ENCODE peak calls at places on chromosomes 5 and 9, in eight cellular contexts. One of them, this sample, is unnamed.

GRCh38 chr9:22682536-22683392 is 236.1 kb downstream of the DMRTA1 start:
- DNase-seq in AG08395: peak
- DNase-seq in mucosa of gallbladder: no peak
- DNase-seq in T-cell: no peak
- DNase-seq in stimulated activated CD4-positive, alpha-beta T cell treated with anti-CD3 and anti-CD28 coated beads, Interleukin-2, amount 100 ng/mL, for 48 hours: no peak
- DNase-seq in lower lobe of right lung: no peak
- DNase-seq in epithelial cell of proximal tubule: peak
- DNase-seq in EH: peak
- DNase-seq in this sample: no peak

GRCh38 chr5:172074896-172075295 is 68.5 kb upstream of the FBXW11 start:
- DNase-seq in AG08395: no peak
- DNase-seq in mucosa of gallbladder: no peak
- DNase-seq in T-cell: no peak
- DNase-seq in stimulated activated CD4-positive, alpha-beta T cell treated with anti-CD3 and anti-CD28 coated beads, Interleukin-2, amount 100 ng/mL, for 48 hours: no peak
- DNase-seq in lower lobe of right lung: no peak
- DNase-seq in epithelial cell of proximal tubule: no peak
- DNase-seq in EH: peak
- DNase-seq in this sample: no peak

GRCh38 chr5:39024005-39024404 is 50.2 kb downstream of the RICTOR start:
- DNase-seq in AG08395: no peak
- DNase-seq in mucosa of gallbladder: no peak
- DNase-seq in T-cell: no peak
- DNase-seq in stimulated activated CD4-positive, alpha-beta T cell treated with anti-CD3 and anti-CD28 coated beads, Interleukin-2, amount 100 ng/mL, for 48 hours: no peak
- DNase-seq in lower lobe of right lung: no peak
- DNase-seq in epithelial cell of proximal tubule: no peak
- DNase-seq in EH: no peak
- DNase-seq in this sample: no peak

GRCh38 chr5:174491761-174492350 is 232.5 kb upstream of the MSX2 start:
- DNase-seq in AG08395: no peak
- DNase-seq in mucosa of gallbladder: no peak
- DNase-seq in T-cell: no peak
- DNase-seq in stimulated activated CD4-positive, alpha-beta T cell treated with anti-CD3 and anti-CD28 coated beads, Interleukin-2, amount 100 ng/mL, for 48 hours: no peak
- DNase-seq in lower lobe of right lung: no peak
- DNase-seq in epithelial cell of proximal tubule: no peak
- DNase-seq in EH: no peak
- DNase-seq in this sample: no peak

GRCh38 chr5:39266442-39266841 is 47.1 kb upstream of the FYB1 start:
- DNase-seq in AG08395: peak
- DNase-seq in mucosa of gallbladder: no peak
- DNase-seq in T-cell: no peak
- DNase-seq in stimulated activated CD4-positive, alpha-beta T cell treated with anti-CD3 and anti-CD28 coated beads, Interleukin-2, amount 100 ng/mL, for 48 hours: no peak
- DNase-seq in lower lobe of right lung: no peak
- DNase-seq in epithelial cell of proximal tubule: no peak
- DNase-seq in EH: peak
- DNase-seq in this sample: no peak

GRCh38 chr5:107378218-107378899 is 292.4 kb downstream of the EFNA5 start:
- DNase-seq in AG08395: no peak
- DNase-seq in mucosa of gallbladder: no peak
- DNase-seq in T-cell: no peak
- DNase-seq in stimulated activated CD4-positive, alpha-beta T cell treated with anti-CD3 and anti-CD28 coated beads, Interleukin-2, amount 100 ng/mL, for 48 hours: no peak
- DNase-seq in lower lobe of right lung: no peak
- DNase-seq in epithelial cell of proximal tubule: no peak
- DNase-seq in EH: peak
- DNase-seq in this sample: no peak

GRCh38 chr5:78905084-78905938 is 79.8 kb downstream of the ARSB start:
- DNase-seq in AG08395: no peak
- DNase-seq in mucosa of gallbladder: no peak
- DNase-seq in T-cell: no peak
- DNase-seq in stimulated activated CD4-positive, alpha-beta T cell treated with anti-CD3 and anti-CD28 coated beads, Interleukin-2, amount 100 ng/mL, for 48 hours: no peak
- DNase-seq in lower lobe of right lung: no peak
- DNase-seq in epithelial cell of proximal tubule: no peak
- DNase-seq in EH: peak
- DNase-seq in this sample: peak

GRCh38 chr9:33913541-33913940 is 96.6 kb downstream of the UBE2R2 start:
- DNase-seq in AG08395: no peak
- DNase-seq in mucosa of gallbladder: no peak
- DNase-seq in T-cell: no peak
- DNase-seq in stimulated activated CD4-positive, alpha-beta T cell treated with anti-CD3 and anti-CD28 coated beads, Interleukin-2, amount 100 ng/mL, for 48 hours: no peak
- DNase-seq in lower lobe of right lung: no peak
- DNase-seq in epithelial cell of proximal tubule: no peak
- DNase-seq in EH: no peak
- DNase-seq in this sample: no peak

GRCh38 chr9:136961279-136962065 is 9.4 kb downstream of the LCN12 start:
- DNase-seq in AG08395: no peak
- DNase-seq in mucosa of gallbladder: no peak
- DNase-seq in T-cell: no peak
- DNase-seq in stimulated activated CD4-positive, alpha-beta T cell treated with anti-CD3 and anti-CD28 coated beads, Interleukin-2, amount 100 ng/mL, for 48 hours: no peak
- DNase-seq in lower lobe of right lung: no peak
- DNase-seq in epithelial cell of proximal tubule: no peak
- DNase-seq in EH: no peak
- DNase-seq in this sample: no peak

GRCh38 chr5:53490747-53491146 is 10.3 kb downstream of the FST start:
- DNase-seq in AG08395: peak
- DNase-seq in mucosa of gallbladder: no peak
- DNase-seq in T-cell: no peak
- DNase-seq in stimulated activated CD4-positive, alpha-beta T cell treated with anti-CD3 and anti-CD28 coated beads, Interleukin-2, amount 100 ng/mL, for 48 hours: no peak
- DNase-seq in lower lobe of right lung: no peak
- DNase-seq in epithelial cell of proximal tubule: no peak
- DNase-seq in EH: peak
- DNase-seq in this sample: no peak

GRCh38 chr9:99079542-99079941 is 25.4 kb upstream of the TGFBR1 start:
- DNase-seq in AG08395: no peak
- DNase-seq in mucosa of gallbladder: no peak
- DNase-seq in T-cell: no peak
- DNase-seq in stimulated activated CD4-positive, alpha-beta T cell treated with anti-CD3 and anti-CD28 coated beads, Interleukin-2, amount 100 ng/mL, for 48 hours: no peak
- DNase-seq in lower lobe of right lung: no peak
- DNase-seq in epithelial cell of proximal tubule: no peak
- DNase-seq in EH: no peak
- DNase-seq in this sample: no peak

GRCh38 chr9:95048225-95049087 is 269.1 kb downstream of the FANCC start:
- DNase-seq in AG08395: peak
- DNase-seq in mucosa of gallbladder: no peak
- DNase-seq in T-cell: no peak
- DNase-seq in stimulated activated CD4-positive, alpha-beta T cell treated with anti-CD3 and anti-CD28 coated beads, Interleukin-2, amount 100 ng/mL, for 48 hours: peak
- DNase-seq in lower lobe of right lung: peak
- DNase-seq in epithelial cell of proximal tubule: no peak
- DNase-seq in EH: peak
- DNase-seq in this sample: peak

GRCh38 chr9:36165766-36166149 is 3.4 kb upstream of the CCIN start:
- DNase-seq in AG08395: peak
- DNase-seq in mucosa of gallbladder: no peak
- DNase-seq in T-cell: no peak
- DNase-seq in stimulated activated CD4-positive, alpha-beta T cell treated with anti-CD3 and anti-CD28 coated beads, Interleukin-2, amount 100 ng/mL, for 48 hours: no peak
- DNase-seq in lower lobe of right lung: no peak
- DNase-seq in epithelial cell of proximal tubule: no peak
- DNase-seq in EH: peak
- DNase-seq in this sample: no peak

GRCh38 chr5:157862183-157862851 is 3.4 kb upstream of the CLINT1 start:
- DNase-seq in AG08395: no peak
- DNase-seq in mucosa of gallbladder: peak
- DNase-seq in T-cell: no peak
- DNase-seq in stimulated activated CD4-positive, alpha-beta T cell treated with anti-CD3 and anti-CD28 coated beads, Interleukin-2, amount 100 ng/mL, for 48 hours: no peak
- DNase-seq in lower lobe of right lung: no peak
- DNase-seq in epithelial cell of proximal tubule: no peak
- DNase-seq in EH: no peak
- DNase-seq in this sample: no peak

GRCh38 chr5:173928871-173929574 is 40.9 kb downstream of the CPEB4 start:
- DNase-seq in AG08395: no peak
- DNase-seq in mucosa of gallbladder: no peak
- DNase-seq in T-cell: no peak
- DNase-seq in stimulated activated CD4-positive, alpha-beta T cell treated with anti-CD3 and anti-CD28 coated beads, Interleukin-2, amount 100 ng/mL, for 48 hours: no peak
- DNase-seq in lower lobe of right lung: no peak
- DNase-seq in epithelial cell of proximal tubule: no peak
- DNase-seq in EH: no peak
- DNase-seq in this sample: no peak

GRCh38 chr5:38551020-38552017 is 5.1 kb downstream of the LIFR start:
- DNase-seq in AG08395: peak
- DNase-seq in mucosa of gallbladder: peak
- DNase-seq in T-cell: no peak
- DNase-seq in stimulated activated CD4-positive, alpha-beta T cell treated with anti-CD3 and anti-CD28 coated beads, Interleukin-2, amount 100 ng/mL, for 48 hours: no peak
- DNase-seq in lower lobe of right lung: no peak
- DNase-seq in epithelial cell of proximal tubule: no peak
- DNase-seq in EH: peak
- DNase-seq in this sample: peak

GRCh38 chr5:123778641-123779040 is 266.7 kb downstream of the CSNK1G3 start:
- DNase-seq in AG08395: no peak
- DNase-seq in mucosa of gallbladder: no peak
- DNase-seq in T-cell: no peak
- DNase-seq in stimulated activated CD4-positive, alpha-beta T cell treated with anti-CD3 and anti-CD28 coated beads, Interleukin-2, amount 100 ng/mL, for 48 hours: no peak
- DNase-seq in lower lobe of right lung: no peak
- DNase-seq in epithelial cell of proximal tubule: no peak
- DNase-seq in EH: no peak
- DNase-seq in this sample: no peak

GRCh38 chr5:158203256-158203655 is 344.3 kb upstream of the CLINT1 start:
- DNase-seq in AG08395: no peak
- DNase-seq in mucosa of gallbladder: no peak
- DNase-seq in T-cell: no peak
- DNase-seq in stimulated activated CD4-positive, alpha-beta T cell treated with anti-CD3 and anti-CD28 coated beads, Interleukin-2, amount 100 ng/mL, for 48 hours: no peak
- DNase-seq in lower lobe of right lung: no peak
- DNase-seq in epithelial cell of proximal tubule: no peak
- DNase-seq in EH: peak
- DNase-seq in this sample: no peak

GRCh38 chr5:51386916-51387853 is 3.9 kb downstream of the ISL1 start:
- DNase-seq in AG08395: no peak
- DNase-seq in mucosa of gallbladder: no peak
- DNase-seq in T-cell: no peak
- DNase-seq in stimulated activated CD4-positive, alpha-beta T cell treated with anti-CD3 and anti-CD28 coated beads, Interleukin-2, amount 100 ng/mL, for 48 hours: no peak
- DNase-seq in lower lobe of right lung: no peak
- DNase-seq in epithelial cell of proximal tubule: no peak
- DNase-seq in EH: peak
- DNase-seq in this sample: no peak

This sample was measured in GM13976.